ENCODE peak calls at places on chromosome 7, in eight cellular contexts. D is activated CD4-positive, alpha-beta T cell treated with anti-CD3 and anti-CD28 coated beads, Interleukin-2, amount 50 U/mL, for 48 hours; K is GM04504; O is H54; T is NCI-H446; Y is tibial nerve; V is memory B cell; E is RCC 7860. A is an unnamed sample.

GRCh38 chr7:7201583-7202374 is 19.4 kb downstream of the C1GALT1 start:
- DNase-seq in D (peak), Y (no peak), T (no peak), K (no peak), V (peak), E (no peak), O (no peak), A (no peak)

GRCh38 chr7:36262706-36263484 is 109.8 kb downstream of the EEPD1 start:
- DNase-seq in T (no peak), D (no peak), O (no peak), V (no peak), Y (no peak), E (no peak), K (no peak), A (no peak)

GRCh38 chr7:836429-836828 is 4.2 kb downstream of the SUN1 start:
- DNase-seq in V (no peak), Y (no peak), O (no peak), K (no peak), D (no peak), E (no peak), T (no peak), A (no peak)

GRCh38 chr7:151404216-151405011 is 5.4 kb downstream of the WDR86 start:
- DNase-seq in Y (peak), D (no peak), O (peak), T (no peak), E (peak), V (no peak), K (no peak), A (no peak)

GRCh38 chr7:15669443-15669842 is 17.0 kb downstream of the MEOX2 start:
- DNase-seq in Y (no peak), E (no peak), V (no peak), K (no peak), T (no peak), D (no peak), O (no peak), A (no peak)

GRCh38 chr7:105890290-105890997 is 14.0 kb upstream of the ATXN7L1 start:
- DNase-seq in E (no peak), K (no peak), D (peak), Y (no peak), T (no peak), V (no peak), O (no peak), A (no peak)

GRCh38 chr7:99372275-99373085 is 2.0 kb upstream of the ARPC1B start:
- DNase-seq in Y (no peak), D (no peak), O (no peak), V (no peak), E (peak), T (no peak), K (no peak), A (no peak)

GRCh38 chr7:44375926-44376342 is 50.5 kb upstream of the CAMK2B start:
- DNase-seq in K (no peak), T (no peak), Y (no peak), D (no peak), V (no peak), O (no peak), E (no peak), A (peak)

GRCh38 chr7:2709553-2710165 is 21.7 kb downstream of the AMZ1 start:
- DNase-seq in V (peak), D (peak), E (no peak), O (no peak), T (no peak), K (no peak), Y (no peak), A (peak)

GRCh38 chr7:80830584-80831319 is 88.1 kb downstream of the SEMA3C start:
- DNase-seq in V (no peak), E (no peak), O (no peak), K (no peak), D (no peak), Y (no peak), T (no peak), A (no peak)

GRCh38 chr7:54831644-54832095 is 72.7 kb upstream of the SEC61G start:
- DNase-seq in T (no peak), D (no peak), V (no peak), Y (no peak), O (no peak), E (peak), K (no peak), A (peak)

GRCh38 chr7:131413711-131414110 is 86.0 kb downstream of the MKLN1 start:
- DNase-seq in D (no peak), E (no peak), Y (no peak), V (no peak), O (no peak), K (no peak), T (no peak), A (no peak)